ENCODE peak calls at places on chromosomes 11 and 22, in six cellular contexts. One of them, this sample, is unnamed.
A peak's percentile ranks its signal among the peaks of the same experiment; 100 is the strongest.

GRCh38 chr11:2213384-2213842 is 41.8 kb upstream of the TH start:
- DNase-seq in body of pancreas: no peak
- DNase-seq in A549: no peak
- DNase-seq in uterus: peak; percentile 13
- DNase-seq in suprapubic skin: no peak
- DNase-seq in Peyer's patch: peak; percentile 62
- DNase-seq in this sample: peak; percentile 25

GRCh38 chr11:134001101-134001500 is 44.3 kb upstream of the IGSF9B start:
- DNase-seq in suprapubic skin: no peak
- DNase-seq in A549: no peak
- DNase-seq in Peyer's patch: no peak
- DNase-seq in uterus: no peak
- DNase-seq in body of pancreas: no peak
- DNase-seq in this sample: no peak

GRCh38 chr11:27839226-27839913 is 139.1 kb upstream of the BDNF start:
- DNase-seq in Peyer's patch: no peak
- DNase-seq in suprapubic skin: no peak
- DNase-seq in A549: peak; percentile 21
- DNase-seq in uterus: no peak
- DNase-seq in body of pancreas: no peak
- DNase-seq in this sample: no peak

GRCh38 chr11:116330439-116331185 is 442.2 kb downstream of the BUD13 start:
- DNase-seq in A549: no peak
- DNase-seq in body of pancreas: no peak
- DNase-seq in Peyer's patch: no peak
- DNase-seq in suprapubic skin: no peak
- DNase-seq in uterus: no peak
- DNase-seq in this sample: no peak

GRCh38 chr11:27722117-27722844 is 22.0 kb upstream of the BDNF start:
- DNase-seq in suprapubic skin: no peak
- DNase-seq in Peyer's patch: no peak
- DNase-seq in body of pancreas: peak; percentile 17
- DNase-seq in A549: no peak
- DNase-seq in uterus: no peak
- DNase-seq in this sample: no peak

GRCh38 chr11:34068098-34068497 is 16.6 kb downstream of the CAPRIN1 start:
- DNase-seq in suprapubic skin: no peak
- DNase-seq in uterus: no peak
- DNase-seq in Peyer's patch: no peak
- DNase-seq in A549: no peak
- DNase-seq in body of pancreas: no peak
- DNase-seq in this sample: peak; percentile 15

GRCh38 chr11:64253481-64253880 is 2.2 kb downstream of the PLCB3 start:
- DNase-seq in body of pancreas: no peak
- DNase-seq in Peyer's patch: no peak
- DNase-seq in uterus: no peak
- DNase-seq in suprapubic skin: no peak
- DNase-seq in A549: no peak
- DNase-seq in this sample: peak; percentile 87

GRCh38 chr11:4983851-4984250 is 10.8 kb upstream of the OR51L1 start:
- DNase-seq in A549: no peak
- DNase-seq in Peyer's patch: no peak
- DNase-seq in body of pancreas: peak; percentile 19
- DNase-seq in suprapubic skin: no peak
- DNase-seq in uterus: no peak
- DNase-seq in this sample: no peak

GRCh38 chr11:118290923-118291322 is 13.6 kb upstream of the CD3E start:
- DNase-seq in Peyer's patch: peak; percentile 78
- DNase-seq in A549: peak; percentile 32
- DNase-seq in suprapubic skin: no peak
- DNase-seq in uterus: no peak
- DNase-seq in body of pancreas: peak; percentile 65
- DNase-seq in this sample: no peak

GRCh38 chr11:70159612-70160570 is 43.2 kb upstream of the FADD start:
- DNase-seq in body of pancreas: no peak
- DNase-seq in suprapubic skin: peak; percentile 87
- DNase-seq in A549: peak; percentile 83
- DNase-seq in uterus: peak; percentile 54
- DNase-seq in Peyer's patch: peak; percentile 69
- DNase-seq in this sample: no peak

GRCh38 chr11:71485466-71485865 is 32.5 kb downstream of the NADSYN1 start:
- DNase-seq in Peyer's patch: peak; percentile 21
- DNase-seq in body of pancreas: no peak
- DNase-seq in A549: no peak
- DNase-seq in uterus: no peak
- DNase-seq in suprapubic skin: peak; percentile 34
- DNase-seq in this sample: no peak

GRCh38 chr11:9688716-9689511 is 25.0 kb downstream of the SWAP70 start:
- DNase-seq in body of pancreas: no peak
- DNase-seq in Peyer's patch: peak; percentile 66
- DNase-seq in A549: no peak
- DNase-seq in suprapubic skin: no peak
- DNase-seq in uterus: no peak
- DNase-seq in this sample: peak; percentile 22

GRCh38 chr11:127993788-127994187 is 593.6 kb downstream of the ETS1 start:
- DNase-seq in body of pancreas: no peak
- DNase-seq in A549: peak; percentile 2
- DNase-seq in suprapubic skin: no peak
- DNase-seq in uterus: no peak
- DNase-seq in Peyer's patch: no peak
- DNase-seq in this sample: no peak

GRCh38 chr11:65850217-65851082 is 7.5 kb downstream of the CFL1 start:
- DNase-seq in uterus: no peak
- DNase-seq in body of pancreas: no peak
- DNase-seq in A549: no peak
- DNase-seq in Peyer's patch: peak; percentile 46
- DNase-seq in suprapubic skin: no peak
- DNase-seq in this sample: no peak

GRCh38 chr11:47565340-47566165 is at the start of gene PTPMT1:
- DNase-seq in uterus: peak; percentile 68
- DNase-seq in Peyer's patch: peak; percentile 83
- DNase-seq in body of pancreas: peak; percentile 84
- DNase-seq in A549: peak; percentile 70
- DNase-seq in suprapubic skin: peak; percentile 90
- DNase-seq in this sample: peak; percentile 84

GRCh38 chr22:37817705-37818311 is 5.4 kb upstream of the GALR3 start:
- DNase-seq in A549: peak; percentile 68
- DNase-seq in Peyer's patch: peak; percentile 91
- DNase-seq in uterus: peak; percentile 89
- DNase-seq in body of pancreas: peak; percentile 92
- DNase-seq in suprapubic skin: peak; percentile 89
- DNase-seq in this sample: peak; percentile 91

GRCh38 chr11:112541140-112541901 is 280.7 kb upstream of the PLET1 start:
- DNase-seq in suprapubic skin: no peak
- DNase-seq in body of pancreas: no peak
- DNase-seq in Peyer's patch: no peak
- DNase-seq in uterus: no peak
- DNase-seq in A549: no peak
- DNase-seq in this sample: no peak

GRCh38 chr22:40270748-40271373 is 75.4 kb upstream of the ADSL start:
- DNase-seq in suprapubic skin: no peak
- DNase-seq in body of pancreas: no peak
- DNase-seq in uterus: no peak
- DNase-seq in A549: no peak
- DNase-seq in Peyer's patch: no peak
- DNase-seq in this sample: no peak

GRCh38 chr11:68021167-68021787 is 9.2 kb upstream of the NDUFS8 start:
- DNase-seq in suprapubic skin: no peak
- DNase-seq in Peyer's patch: peak; percentile 74
- DNase-seq in A549: peak; percentile 81
- DNase-seq in body of pancreas: peak; percentile 72
- DNase-seq in uterus: no peak
- DNase-seq in this sample: no peak

GRCh38 chr11:45085657-45086501 is 60.6 kb upstream of the PRDM11 start:
- DNase-seq in suprapubic skin: no peak
- DNase-seq in A549: no peak
- DNase-seq in body of pancreas: no peak
- DNase-seq in Peyer's patch: no peak
- DNase-seq in uterus: no peak
- DNase-seq in this sample: no peak

GRCh38 chr11:9332655-9333054 is 18.3 kb upstream of the TMEM41B start:
- DNase-seq in uterus: no peak
- DNase-seq in body of pancreas: no peak
- DNase-seq in Peyer's patch: no peak
- DNase-seq in suprapubic skin: no peak
- DNase-seq in A549: no peak
- DNase-seq in this sample: no peak

GRCh38 chr11:15327786-15328231 is 213.1 kb downstream of the INSC start:
- DNase-seq in body of pancreas: peak; percentile 74
- DNase-seq in A549: peak; percentile 39
- DNase-seq in Peyer's patch: peak; percentile 83
- DNase-seq in uterus: peak; percentile 23
- DNase-seq in suprapubic skin: no peak
- DNase-seq in this sample: peak; percentile 35

GRCh38 chr11:77821349-77821851 is 456 bp downstream of the AAMDC start:
- DNase-seq in suprapubic skin: no peak
- DNase-seq in uterus: peak; percentile 30
- DNase-seq in body of pancreas: peak; percentile 13
- DNase-seq in A549: peak; percentile 13
- DNase-seq in Peyer's patch: peak; percentile 52
- DNase-seq in this sample: peak; percentile 47

GRCh38 chr11:68365943-68366435 is 53.6 kb downstream of the LRP5 start:
- DNase-seq in suprapubic skin: no peak
- DNase-seq in body of pancreas: no peak
- DNase-seq in A549: no peak
- DNase-seq in Peyer's patch: no peak
- DNase-seq in uterus: no peak
- DNase-seq in this sample: no peak

GRCh38 chr11:68923614-68924013 is 19.9 kb downstream of the IGHMBP2 start:
- DNase-seq in Peyer's patch: no peak
- DNase-seq in uterus: no peak
- DNase-seq in body of pancreas: no peak
- DNase-seq in suprapubic skin: no peak
- DNase-seq in A549: no peak
- DNase-seq in this sample: no peak

GRCh38 chr11:100994966-100995365 is 134.6 kb downstream of the PGR start:
- DNase-seq in Peyer's patch: no peak
- DNase-seq in A549: no peak
- DNase-seq in suprapubic skin: no peak
- DNase-seq in uterus: no peak
- DNase-seq in body of pancreas: no peak
- DNase-seq in this sample: no peak
- H3K9me3 ChIP-seq in Peyer's patch: no peaks in the 10 kb centered on the region
- H3K9me3 ChIP-seq in A549: no peaks in the 10 kb centered on the region
- H3K9me3 ChIP-seq in suprapubic skin: no peaks in the 10 kb centered on the region
- H3K9me3 ChIP-seq in uterus: no peaks in the 10 kb centered on the region
- H3K9me3 ChIP-seq in body of pancreas: no peaks in the 10 kb centered on the region
- H3K9me3 ChIP-seq in this sample: no peaks in the 10 kb centered on the region

DNA sequence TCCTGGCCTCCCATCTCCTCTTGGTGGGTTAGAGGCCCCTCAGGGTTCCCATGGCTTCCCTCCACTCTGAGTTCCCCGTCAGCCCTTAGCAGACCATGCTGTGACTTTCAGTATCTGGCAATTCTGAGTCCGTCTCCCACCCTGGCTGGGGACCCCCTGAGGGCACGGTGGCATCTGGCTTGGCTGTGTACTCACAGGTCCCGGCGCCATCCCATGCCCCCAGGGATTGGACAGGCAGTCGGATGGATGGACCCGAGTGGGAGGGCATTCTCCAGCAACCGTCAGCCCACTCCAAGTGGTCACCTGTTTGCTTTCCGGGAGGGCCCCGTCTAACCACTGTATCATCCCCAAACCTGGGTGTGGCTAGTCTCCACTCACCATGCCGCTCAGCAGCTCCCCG is 24.0 kb upstream of the ABCC8 start:
- DNase-seq in uterus: no peak
- DNase-seq in suprapubic skin: no peak
- DNase-seq in body of pancreas: no peak
- DNase-seq in Peyer's patch: no peak
- DNase-seq in A549: no peak
- DNase-seq in this sample: no peak
- H3K4me1 ChIP-seq in uterus: no peaks in the 10 kb centered on the region
- H3K4me1 ChIP-seq in suprapubic skin: no peaks in the 10 kb centered on the region
- H3K4me1 ChIP-seq in body of pancreas: no peaks in the 10 kb centered on the region
- H3K4me1 ChIP-seq in Peyer's patch: no peaks in the 10 kb centered on the region
- H3K4me1 ChIP-seq in A549: no peaks in the 10 kb centered on the region
- H3K4me1 ChIP-seq in this sample: no peaks in the 10 kb centered on the region

GRCh38 chr22:17157714-17158113 is 1.4 kb downstream of the HDHD5 start:
- DNase-seq in suprapubic skin: no peak
- DNase-seq in A549: no peak
- DNase-seq in body of pancreas: no peak
- DNase-seq in Peyer's patch: no peak
- DNase-seq in uterus: no peak
- DNase-seq in this sample: no peak

GRCh38 chr22:17159504-17159951 is 451 bp upstream of the HDHD5 start:
- DNase-seq in suprapubic skin: no peak
- DNase-seq in Peyer's patch: peak; percentile 85
- DNase-seq in uterus: no peak
- DNase-seq in A549: peak; percentile 48
- DNase-seq in body of pancreas: peak; percentile 58
- DNase-seq in this sample: peak; percentile 60

GRCh38 chr22:17155941-17156340 is 3.1 kb downstream of the HDHD5 start:
- DNase-seq in A549: no peak
- DNase-seq in Peyer's patch: no peak
- DNase-seq in uterus: no peak
- DNase-seq in suprapubic skin: no peak
- DNase-seq in body of pancreas: no peak
- DNase-seq in this sample: no peak

GRCh38 chr22:17158176-17158567 is 905 bp downstream of the HDHD5 start:
- DNase-seq in suprapubic skin: no peak
- DNase-seq in body of pancreas: no peak
- DNase-seq in uterus: no peak
- DNase-seq in Peyer's patch: no peak
- DNase-seq in A549: no peak
- DNase-seq in this sample: no peak

GRCh38 chr22:17158568-17159503 is at the start of gene HDHD5:
- DNase-seq in Peyer's patch: peak; percentile 97
- DNase-seq in A549: peak; percentile 83
- DNase-seq in body of pancreas: peak; percentile 92
- DNase-seq in suprapubic skin: peak; percentile 95
- DNase-seq in uterus: peak; percentile 84
- DNase-seq in this sample: peak; percentile 93
- TF ChIP-seq POLR2A in Peyer's patch: peak; percentile 53
- TF ChIP-seq POLR2A in A549: peak; percentile 38
- TF ChIP-seq POLR2A in body of pancreas: peak; percentile 41
- TF ChIP-seq POLR2A in suprapubic skin: no peak
- TF ChIP-seq POLR2A in uterus: peak; percentile 50
- TF ChIP-seq POLR2A in this sample: peak; percentile 72

GRCh38 chr11:12381875-12382274 is 4.5 kb downstream of the PARVA start:
- DNase-seq in suprapubic skin: no peak
- DNase-seq in uterus: no peak
- DNase-seq in A549: no peak
- DNase-seq in Peyer's patch: no peak
- DNase-seq in body of pancreas: no peak
- DNase-seq in this sample: no peak

GRCh38 chr11:12376259-12376971 is 956 bp upstream of the PARVA start:
- DNase-seq in Peyer's patch: peak; percentile 49
- DNase-seq in body of pancreas: peak; percentile 90
- DNase-seq in uterus: peak; percentile 81
- DNase-seq in suprapubic skin: no peak
- DNase-seq in A549: no peak
- DNase-seq in this sample: peak; percentile 45

GRCh38 chr11:12377824-12378593 is 638 bp downstream of the PARVA start:
- DNase-seq in suprapubic skin: peak; percentile 87
- DNase-seq in uterus: peak; percentile 76
- DNase-seq in A549: peak; percentile 88
- DNase-seq in Peyer's patch: peak; percentile 80
- DNase-seq in body of pancreas: peak; percentile 87
- DNase-seq in this sample: peak; percentile 82

GRCh38 chr11:12380565-12381325 is 3.4 kb downstream of the PARVA start:
- DNase-seq in body of pancreas: no peak
- DNase-seq in suprapubic skin: no peak
- DNase-seq in uterus: no peak
- DNase-seq in A549: no peak
- DNase-seq in Peyer's patch: no peak
- DNase-seq in this sample: no peak

GRCh38 chr11:12377106-12377823 is at the start of gene PARVA:
- DNase-seq in suprapubic skin: peak; percentile 88
- DNase-seq in A549: peak; percentile 78
- DNase-seq in Peyer's patch: peak; percentile 63
- DNase-seq in body of pancreas: peak; percentile 75
- DNase-seq in uterus: peak; percentile 76
- DNase-seq in this sample: peak; percentile 69
- H3K9me3 ChIP-seq in suprapubic skin: no peaks in the 10 kb centered on the region
- H3K9me3 ChIP-seq in A549: no peaks in the 10 kb centered on the region
- H3K9me3 ChIP-seq in Peyer's patch: no peaks in the 10 kb centered on the region
- H3K9me3 ChIP-seq in body of pancreas: no peaks in the 10 kb centered on the region
- H3K9me3 ChIP-seq in uterus: no peaks in the 10 kb centered on the region
- H3K9me3 ChIP-seq in this sample: no peaks in the 10 kb centered on the region